ENCODE peak calls at places on chromosomes 11 and 22, in four cellular contexts. E is DND-41, G is right cardiac atrium, M is upper lobe of right lung. P is an unnamed sample.
A peak's percentile ranks its signal among the peaks of the same experiment; 100 is the strongest.

GRCh38 chr11:12275818-12276217 is 101.6 kb upstream of the PARVA start:
- DNase-seq in M (no peak), E (no peak), G (no peak), P (no peak)

GRCh38 chr22:37639771-37640590 is 512 bp downstream of the SH3BP1 start:
- DNase-seq in E (peak; percentile 33), M (no peak), G (no peak), P (no peak)

GRCh38 chr11:120703358-120704152 is 192.0 kb downstream of the GRIK4 start:
- DNase-seq in M (no peak), E (no peak), G (no peak), P (no peak)

GRCh38 chr11:70437111-70437784 is 38.9 kb downstream of the CTTN start:
- DNase-seq in G (no peak), E (no peak), M (no peak), P (no peak)

GRCh38 chr11:131064373-131064991 is 148.2 kb upstream of the SNX19 start:
- DNase-seq in M (peak; percentile 68), E (peak; percentile 58), G (peak; percentile 35), P (peak; percentile 61)

GRCh38 chr11:488992-489391 is 18.1 kb downstream of the RNH1 start:
- DNase-seq in M (peak; percentile 63), G (no peak), E (no peak), P (no peak)

GRCh38 chr11:45252134-45252856 is 33.8 kb downstream of the SYT13 start:
- DNase-seq in G (peak; percentile 39), M (peak; percentile 72), E (peak; percentile 28), P (peak; percentile 49)

GRCh38 chr22:48993655-48994054 is 834.0 kb downstream of the BRD1 start:
- DNase-seq in G (no peak), E (no peak), M (peak; percentile 31), P (no peak)

DNA sequence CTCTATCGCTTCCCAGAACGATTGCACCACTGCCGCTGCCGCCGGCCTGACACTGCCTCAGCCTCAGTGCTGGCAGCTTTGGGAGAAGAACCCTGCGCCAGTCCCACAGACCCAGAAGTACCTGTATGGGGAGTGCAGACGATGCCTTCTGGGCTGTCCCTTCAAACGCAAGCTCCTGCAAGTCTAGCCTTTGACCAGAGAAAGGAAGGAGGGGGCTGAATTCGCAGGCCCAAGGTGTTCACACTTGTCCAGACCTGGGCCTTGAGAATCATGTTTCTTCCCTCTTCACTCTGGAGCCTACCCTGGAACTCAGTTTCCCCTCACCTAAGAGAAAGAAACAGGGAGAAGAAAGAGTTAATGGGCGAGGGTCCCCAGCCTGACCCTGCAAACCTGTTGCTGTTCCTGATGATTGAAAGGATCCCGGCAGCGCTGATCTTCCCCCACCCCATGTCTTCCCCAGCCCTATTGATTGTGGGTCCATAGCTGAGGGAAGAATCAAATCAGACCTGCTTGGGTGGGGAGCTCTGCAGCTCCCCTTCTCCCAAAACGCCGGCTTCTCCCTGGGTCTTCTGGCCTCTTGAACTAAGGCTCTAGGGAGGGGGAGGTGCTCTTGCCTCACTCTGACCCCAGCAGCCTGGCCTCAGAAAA is 786 bp upstream of the MCAM start:
- DNase-seq in E (no peak), G (no peak), M (no peak), P (no peak)
- H3K4me3 ChIP-seq in E (no peak overlapping the region), G (peak overlapping the region; percentile 80), M (peak overlapping the region; percentile 57), P (peak overlapping the region; percentile 27)

GRCh38 chr11:89176938-89177337 is 737 bp upstream of the TYR start:
- DNase-seq in E (no peak), G (no peak), M (no peak), P (no peak)

GRCh38 chr11:89177691-89178231 is at the start of gene TYR:
- DNase-seq in M (no peak), G (no peak), E (no peak), P (no peak)

GRCh38 chr11:89184021-89184420 is 6.3 kb downstream of the TYR start:
- DNase-seq in G (no peak), E (no peak), M (no peak), P (peak; percentile 72)

GRCh38 chr11:89182773-89183172 is 5.1 kb downstream of the TYR start:
- DNase-seq in E (no peak), M (no peak), G (no peak), P (peak; percentile 62)

DNA sequence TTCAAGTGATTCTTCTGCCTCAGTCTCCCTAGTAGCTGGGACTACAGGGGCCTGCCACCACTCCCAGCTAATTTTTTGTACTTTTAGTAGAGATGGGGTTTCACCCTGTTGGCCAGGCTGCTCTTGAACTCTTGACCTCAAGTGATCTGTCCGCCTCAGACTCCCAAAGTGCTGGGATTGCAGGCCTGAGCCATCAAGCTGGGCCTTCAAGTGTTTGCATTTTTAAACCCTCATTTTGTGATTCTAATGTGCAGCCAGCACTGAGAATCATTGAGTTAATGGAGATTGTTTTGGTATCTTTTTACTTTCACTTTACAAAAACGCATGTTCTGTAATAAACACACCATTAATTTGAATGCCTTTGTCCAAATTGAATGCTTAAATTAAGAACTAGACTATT is 3.4 kb downstream of the TYR start:
- DNase-seq in G (no peak), M (no peak), E (no peak), P (no peak)
- H3K4me3 ChIP-seq in G (no peak overlapping the region), M (no peak overlapping the region), E (no peak overlapping the region), P (no peak overlapping the region)

DNA sequence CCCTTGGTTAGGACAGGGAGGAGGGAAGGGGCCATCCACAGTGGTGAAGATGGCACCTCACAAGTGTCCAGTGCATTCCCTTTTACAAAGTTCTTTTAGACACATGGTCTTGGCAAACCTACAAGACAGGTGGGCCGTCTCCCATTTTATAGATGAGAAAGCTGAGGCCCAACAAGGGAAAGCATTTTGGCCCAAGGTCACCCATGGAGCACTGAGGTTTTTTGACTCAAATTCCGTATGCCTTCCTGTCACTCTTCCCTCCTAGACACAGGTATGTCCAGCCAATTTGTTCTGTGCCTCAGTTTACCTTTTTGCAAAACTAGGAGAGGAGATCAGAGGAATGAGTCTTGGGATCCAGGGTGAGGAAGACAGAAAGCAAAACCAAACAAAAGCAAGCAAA is 1.2 kb downstream of the C1QTNF4 start:
- DNase-seq in M (no peak), E (no peak), G (no peak), P (no peak)
- H3K4me3 ChIP-seq in M (no peak overlapping the region), E (no peak overlapping the region), G (no peak overlapping the region), P (no peak overlapping the region)

GRCh38 chr11:4025957-4026324 is 68.7 kb upstream of the RRM1 start:
- DNase-seq in E (no peak), G (no peak), M (no peak), P (peak; percentile 75)
- H3K4me3 ChIP-seq in E (no peak overlapping the region), G (peak overlapping the region; percentile 3), M (no peak overlapping the region), P (no peak overlapping the region)

GRCh38 chr11:67450796-67451657 is 1.5 kb downstream of the GPR152 start:
- DNase-seq in M (no peak), E (no peak), G (no peak), P (no peak)

GRCh38 chr11:67451658-67451976 is 912 bp downstream of the GPR152 start:
- DNase-seq in M (no peak), G (no peak), E (no peak), P (no peak)

GRCh38 chr11:67455054-67455453 is at the start of gene CABP4:
- DNase-seq in G (no peak), E (no peak), M (no peak), P (no peak)

GRCh38 chr11:67453816-67454732 is 1.1 kb upstream of the CABP4 start:
- DNase-seq in E (no peak), G (no peak), M (no peak), P (no peak)

DNA sequence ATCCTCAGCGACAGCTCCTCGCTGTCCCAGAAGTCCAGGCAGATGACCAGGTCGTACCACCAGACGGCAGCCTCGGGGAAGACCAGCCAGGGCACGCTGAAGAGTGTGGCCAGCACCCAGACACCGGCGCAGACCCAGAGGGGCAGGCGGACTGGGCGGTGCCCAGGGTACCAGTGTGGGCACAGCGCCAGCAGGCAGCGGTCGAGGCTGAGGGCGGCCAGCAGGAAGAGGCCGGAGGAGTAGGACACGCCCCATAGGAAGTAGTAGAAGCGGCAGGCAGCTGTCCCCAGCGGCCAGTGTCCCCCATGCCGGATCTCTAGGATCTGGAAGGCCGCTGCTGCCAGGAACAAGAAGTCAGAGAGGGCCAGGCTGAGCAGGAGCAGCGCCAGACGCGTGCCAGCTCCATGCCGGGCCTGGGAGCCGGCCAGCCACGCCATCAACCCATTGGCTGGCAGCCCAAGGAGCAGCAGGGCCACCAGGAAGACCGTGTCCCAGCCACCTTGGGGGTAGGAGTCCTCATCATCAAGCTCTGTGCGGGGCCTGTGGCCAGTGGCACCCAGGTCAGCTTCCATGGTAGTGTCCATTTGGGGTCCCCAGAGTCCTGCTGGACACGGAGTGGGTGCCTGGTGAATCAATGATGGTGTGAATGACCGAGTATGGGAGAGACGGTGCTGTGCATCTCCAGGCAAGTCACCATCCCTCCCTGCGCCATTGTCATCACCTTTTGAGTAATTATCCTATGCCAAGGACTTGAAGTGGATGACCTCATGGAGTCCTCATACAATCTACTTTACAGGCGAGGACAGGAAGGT is at the start of gene GPR152:
- DNase-seq in E (no peak), M (peak; percentile 75), G (peak; percentile 56), P (no peak)
- H3K4me3 ChIP-seq in E (no peak within 1 kb of the TSS), M (no peak within 1 kb of the TSS), G (no peak within 1 kb of the TSS), P (no peak within 1 kb of the TSS)

GRCh38 chr11:87097582-87097981 is 59.8 kb downstream of the TMEM135 start:
- DNase-seq in G (no peak), E (peak; percentile 61), M (no peak), P (peak; percentile 15)
- H3K4me3 ChIP-seq in G (no peak overlapping the region), E (no peak overlapping the region), M (no peak overlapping the region), P (no peak overlapping the region)

GRCh38 chr11:107858217-107859070 is at the start of gene SLC35F2:
- DNase-seq in E (no peak), M (peak; percentile 85), G (peak; percentile 64), P (peak; percentile 40)
- H3K4me3 ChIP-seq in E (no peak within 1 kb of the TSS), M (peak within 1 kb of the TSS; percentile 85), G (peak within 1 kb of the TSS; percentile 56), P (peak within 1 kb of the TSS; percentile 79)

GRCh38 chr11:111870113-111870512 is 1.3 kb downstream of the ALG9 start:
- DNase-seq in M (no peak), G (no peak), E (no peak), P (no peak)
- H3K4me3 ChIP-seq in M (peak overlapping the region; percentile 86), G (peak overlapping the region; percentile 97), E (no peak overlapping the region), P (peak overlapping the region; percentile 90)

GRCh38 chr22:47600281-47600680 is 837.8 kb downstream of the TBC1D22A start:
- DNase-seq in E (no peak), G (no peak), M (peak; percentile 36), P (no peak)
- H3K4me3 ChIP-seq in E (no peak overlapping the region), G (no peak overlapping the region), M (no peak overlapping the region), P (no peak overlapping the region)

GRCh38 chr22:17883356-17883755 is 109.1 kb upstream of the BID start:
- DNase-seq in E (no peak), M (no peak), G (no peak), P (no peak)

GRCh38 chr22:17882727-17883126 is 108.5 kb upstream of the BID start:
- DNase-seq in M (no peak), G (no peak), E (no peak), P (no peak)

GRCh38 chr22:17884084-17884483 is 109.8 kb upstream of the BID start:
- DNase-seq in E (no peak), M (no peak), G (no peak), P (no peak)

GRCh38 chr22:17882162-17882561 is 107.9 kb upstream of the BID start:
- DNase-seq in E (no peak), M (no peak), G (no peak), P (no peak)

GRCh38 chr22:17884951-17885350 is 110.7 kb upstream of the BID start:
- DNase-seq in M (no peak), E (no peak), G (no peak), P (no peak)
- H3K4me3 ChIP-seq in M (no peak overlapping the region), E (no peak overlapping the region), G (no peak overlapping the region), P (no peak overlapping the region)